ENCODE peak calls at places on chromosomes 7 and 10, in nine cellular contexts. J is uterus; S is CD4-positive, alpha-beta memory T cell; Y is spleen; Z is PC-3; Q is cerebellar nuclear complex; V is B cell; L is bronchial epithelial cell; H is EL. T is an unnamed sample.

GRCh38 chr7:140889645-140890044 is 35.1 kb downstream of the BRAF start:
- DNase-seq in L (no peak), V (no peak), S (no peak), J (no peak), Q (no peak), H (no peak), Z (no peak), Y (no peak), T (no peak)

GRCh38 chr7:92824901-92825480 is 11.4 kb downstream of the CDK6 start:
- DNase-seq in V (no peak), Y (no peak), J (no peak), L (no peak), Q (no peak), Z (no peak), H (no peak), S (no peak), T (no peak)

GRCh38 chr10:5443429-5443828 is 31.1 kb downstream of the NET1 start:
- DNase-seq in Y (no peak), V (no peak), H (no peak), L (no peak), J (no peak), Z (no peak), Q (no peak), S (no peak), T (no peak)

GRCh38 chr7:14747701-14748100 is 154.8 kb downstream of the DGKB start:
- DNase-seq in Q (no peak), J (no peak), Y (no peak), S (no peak), L (no peak), H (no peak), Z (no peak), V (no peak), T (no peak)

GRCh38 chr7:134826105-134826504 is 46.7 kb downstream of the CALD1 start:
- DNase-seq in V (no peak), J (no peak), Z (no peak), L (no peak), S (no peak), H (peak), Q (no peak), Y (no peak), T (no peak)

GRCh38 chr10:132035476-132035875 is 30.3 kb upstream of the JAKMIP3 start:
- DNase-seq in V (no peak), Q (no peak), J (no peak), Z (no peak), H (no peak), Y (peak), L (no peak), S (no peak), T (peak)

GRCh38 chr10:122461367-122461728 is at the start of gene HTRA1:
- DNase-seq in S (no peak), V (no peak), J (peak), Z (peak), H (peak), Q (no peak), Y (no peak), L (peak), T (peak)

GRCh38 chr10:112615269-112615668 is 168.3 kb downstream of the VTI1A start:
- DNase-seq in V (no peak), Z (peak), Y (no peak), S (no peak), J (no peak), L (peak), Q (no peak), H (no peak), T (no peak)

GRCh38 chr7:36037121-36037662 is 115.9 kb upstream of the EEPD1 start:
- DNase-seq in S (peak), V (no peak), L (peak), Y (no peak), J (peak), H (peak), Q (no peak), Z (peak), T (no peak)

GRCh38 chr7:148045521-148045920 is 545.0 kb upstream of the C7orf33 start:
- DNase-seq in L (no peak), Y (no peak), Z (peak), H (no peak), V (no peak), Q (no peak), S (no peak), J (no peak), T (no peak)

GRCh38 chr7:144484445-144484844 is 81.0 kb upstream of the NOBOX start:
- DNase-seq in V (no peak), H (no peak), Y (no peak), J (no peak), S (no peak), L (no peak), Z (no peak), Q (no peak), T (no peak)

GRCh38 chr7:94188350-94188749 is 184.2 kb upstream of the BET1 start:
- DNase-seq in H (no peak), Q (no peak), Y (no peak), Z (no peak), L (no peak), S (no peak), V (no peak), J (no peak), T (no peak)

GRCh38 chr10:71587941-71588573 is 131.5 kb downstream of the C10orf105 start:
- DNase-seq in S (no peak), V (no peak), Q (no peak), L (no peak), J (no peak), H (no peak), Z (no peak), Y (no peak), T (peak)

GRCh38 chr7:131219277-131220041 is 108.2 kb upstream of the MKLN1 start:
- DNase-seq in J (peak), H (no peak), S (no peak), Q (no peak), Y (no peak), Z (no peak), L (no peak), V (peak), T (no peak)

GRCh38 chr10:125120046-125120710 is 40.2 kb downstream of the CTBP2 start:
- DNase-seq in S (no peak), J (no peak), L (no peak), Q (peak), Y (peak), V (no peak), H (peak), Z (no peak), T (no peak)

GRCh38 chr10:79190740-79191261 is 122.0 kb downstream of the ZMIZ1 start:
- DNase-seq in Q (no peak), V (no peak), J (no peak), S (no peak), H (no peak), Z (no peak), Y (no peak), L (no peak), T (no peak)

GRCh38 chr10:7738536-7739407 is 35.7 kb downstream of the ITIH2 start:
- DNase-seq in V (no peak), J (no peak), Z (no peak), S (no peak), Q (no peak), Y (no peak), H (no peak), L (no peak), T (no peak)

GRCh38 chr10:52216852-52217251 is 97.2 kb upstream of the DKK1 start:
- DNase-seq in L (peak), J (no peak), S (no peak), Y (no peak), H (peak), Z (peak), V (peak), Q (no peak), T (no peak)

GRCh38 chr7:108455524-108455832 is 758 bp downstream of the NRCAM start:
- DNase-seq in V (no peak), S (no peak), H (no peak), L (no peak), Q (no peak), Z (no peak), J (no peak), Y (peak), T (peak)

GRCh38 chr7:106100863-106101262 is 11.2 kb downstream of the SYPL1 start:
- DNase-seq in Y (no peak), Q (no peak), V (no peak), S (no peak), J (no peak), L (no peak), H (no peak), Z (no peak), T (no peak)

GRCh38 chr7:13990984-13991790 is 1.7 kb upstream of the ETV1 start:
- DNase-seq in Q (peak), H (peak), S (peak), Z (peak), Y (peak), J (peak), L (peak), V (peak), T (peak)

GRCh38 chr7:142384508-142384922 is 126.7 kb upstream of the PRSS58 start:
- DNase-seq in Q (no peak), J (no peak), Z (peak), S (no peak), L (peak), V (no peak), H (peak), Y (no peak), T (no peak)

GRCh38 chr7:98321301-98321700 is 39.8 kb downstream of the BRI3 start:
- DNase-seq in J (no peak), Q (no peak), S (no peak), V (no peak), Y (no peak), L (no peak), Z (no peak), H (no peak), T (no peak)

GRCh38 chr7:2982401-2982800 is 61.3 kb downstream of the CARD11 start:
- DNase-seq in Y (no peak), L (no peak), Q (no peak), S (no peak), V (no peak), H (no peak), J (no peak), Z (no peak), T (peak)

GRCh38 chr7:29854257-29854938 is 48.1 kb downstream of the WIPF3 start:
- DNase-seq in Y (no peak), S (no peak), Z (peak), Q (no peak), H (peak), L (peak), V (no peak), J (no peak), T (no peak)

GRCh38 chr10:110724116-110724701 is 80.1 kb downstream of the RBM20 start:
- DNase-seq in L (no peak), Z (no peak), Q (no peak), S (peak), J (no peak), H (no peak), Y (no peak), V (peak), T (no peak)

GRCh38 chr10:47021850-47022249 is 110.6 kb downstream of the PTPN20 start:
- DNase-seq in Y (peak), L (no peak), S (no peak), V (no peak), Z (no peak), J (peak), Q (no peak), H (no peak), T (no peak)

GRCh38 chr10:33107953-33108352 is 149.9 kb upstream of the ITGB1 start:
- DNase-seq in Z (no peak), V (no peak), L (no peak), Q (no peak), S (no peak), H (no peak), Y (no peak), J (no peak), T (no peak)

GRCh38 chr10:6416892-6417512 is 163.1 kb downstream of the PRKCQ start:
- DNase-seq in Q (no peak), S (peak), L (peak), H (peak), Y (no peak), Z (peak), J (no peak), V (peak), T (no peak)

GRCh38 chr10:49601857-49602256 is 8.3 kb upstream of the SLC18A3 start:
- DNase-seq in L (peak), Z (peak), Q (no peak), S (no peak), Y (peak), H (peak), J (no peak), V (no peak), T (no peak)

GRCh38 chr7:32154797-32155196 is 84.6 kb upstream of the PDE1C start:
- DNase-seq in L (no peak), Z (no peak), H (peak), Y (no peak), J (peak), V (no peak), Q (no peak), S (no peak), T (no peak)

GRCh38 chr10:11119843-11120242 is 102.2 kb downstream of the CELF2 start:
- DNase-seq in J (no peak), Z (no peak), H (no peak), Y (no peak), S (no peak), V (no peak), Q (no peak), L (no peak), T (no peak)